ENCODE peak calls at places on chromosomes 6 and 20, in eight cellular contexts. One of them, this sample, is unnamed.

GRCh38 chr6:35173068-35174042 is 32.2 kb upstream of the TCP11 start:
- DNase-seq in H1: no peak
- DNase-seq in K562: no peak
- DNase-seq in sigmoid colon: no peak
- DNase-seq in tibial nerve: no peak
- DNase-seq in IMR-90: no peak
- DNase-seq in heart left ventricle: no peak
- DNase-seq in esophagus squamous epithelium: no peak
- DNase-seq in this sample: no peak

GRCh38 chr6:48183816-48184215 is 72.8 kb upstream of the PTCHD4 start:
- DNase-seq in H1: no peak
- DNase-seq in tibial nerve: no peak
- DNase-seq in K562: no peak
- DNase-seq in IMR-90: no peak
- DNase-seq in sigmoid colon: no peak
- DNase-seq in heart left ventricle: no peak
- DNase-seq in esophagus squamous epithelium: no peak
- DNase-seq in this sample: no peak

GRCh38 chr6:75135447-75135846 is 70.4 kb downstream of the COL12A1 start:
- DNase-seq in esophagus squamous epithelium: no peak
- DNase-seq in sigmoid colon: no peak
- DNase-seq in heart left ventricle: no peak
- DNase-seq in H1: no peak
- DNase-seq in IMR-90: no peak
- DNase-seq in tibial nerve: no peak
- DNase-seq in K562: no peak
- DNase-seq in this sample: no peak

GRCh38 chr6:54981647-54982046 is 135.1 kb downstream of the FAM83B start:
- DNase-seq in H1: no peak
- DNase-seq in tibial nerve: no peak
- DNase-seq in heart left ventricle: no peak
- DNase-seq in IMR-90: peak
- DNase-seq in K562: no peak
- DNase-seq in esophagus squamous epithelium: no peak
- DNase-seq in sigmoid colon: no peak
- DNase-seq in this sample: no peak

GRCh38 chr20:10074513-10074912 is 39.7 kb downstream of the ANKEF1 start:
- DNase-seq in tibial nerve: peak
- DNase-seq in sigmoid colon: no peak
- DNase-seq in heart left ventricle: no peak
- DNase-seq in esophagus squamous epithelium: no peak
- DNase-seq in H1: no peak
- DNase-seq in K562: no peak
- DNase-seq in IMR-90: peak
- DNase-seq in this sample: no peak

GRCh38 chr6:146246028-146246427 is 217.2 kb downstream of the GRM1 start:
- DNase-seq in K562: no peak
- DNase-seq in H1: no peak
- DNase-seq in IMR-90: no peak
- DNase-seq in esophagus squamous epithelium: no peak
- DNase-seq in sigmoid colon: no peak
- DNase-seq in heart left ventricle: no peak
- DNase-seq in tibial nerve: no peak
- DNase-seq in this sample: no peak

GRCh38 chr6:15444881-15445280 is 199.0 kb downstream of the JARID2 start:
- DNase-seq in K562: no peak
- DNase-seq in tibial nerve: no peak
- DNase-seq in H1: no peak
- DNase-seq in sigmoid colon: no peak
- DNase-seq in IMR-90: no peak
- DNase-seq in heart left ventricle: no peak
- DNase-seq in esophagus squamous epithelium: no peak
- DNase-seq in this sample: peak

GRCh38 chr6:158782432-158783166 is 36.6 kb downstream of the EZR start:
- DNase-seq in K562: no peak
- DNase-seq in sigmoid colon: no peak
- DNase-seq in esophagus squamous epithelium: no peak
- DNase-seq in tibial nerve: no peak
- DNase-seq in heart left ventricle: no peak
- DNase-seq in H1: no peak
- DNase-seq in IMR-90: no peak
- DNase-seq in this sample: no peak

GRCh38 chr6:144460224-144461095 is 175.3 kb downstream of the UTRN start:
- DNase-seq in H1: no peak
- DNase-seq in IMR-90: no peak
- DNase-seq in esophagus squamous epithelium: no peak
- DNase-seq in K562: no peak
- DNase-seq in heart left ventricle: no peak
- DNase-seq in sigmoid colon: no peak
- DNase-seq in tibial nerve: no peak
- DNase-seq in this sample: no peak

GRCh38 chr6:43788305-43788704 is 18.3 kb downstream of the VEGFA start:
- DNase-seq in heart left ventricle: no peak
- DNase-seq in IMR-90: no peak
- DNase-seq in K562: no peak
- DNase-seq in sigmoid colon: no peak
- DNase-seq in H1: no peak
- DNase-seq in tibial nerve: no peak
- DNase-seq in esophagus squamous epithelium: no peak
- DNase-seq in this sample: no peak

GRCh38 chr20:13736792-13737191 is 47.9 kb downstream of the ESF1 start:
- DNase-seq in IMR-90: peak
- DNase-seq in sigmoid colon: no peak
- DNase-seq in heart left ventricle: no peak
- DNase-seq in tibial nerve: no peak
- DNase-seq in H1: no peak
- DNase-seq in K562: no peak
- DNase-seq in esophagus squamous epithelium: no peak
- DNase-seq in this sample: no peak

GRCh38 chr6:169813969-169814368 is 62.5 kb downstream of the ERMARD start:
- DNase-seq in sigmoid colon: no peak
- DNase-seq in H1: no peak
- DNase-seq in K562: no peak
- DNase-seq in heart left ventricle: no peak
- DNase-seq in IMR-90: no peak
- DNase-seq in tibial nerve: no peak
- DNase-seq in esophagus squamous epithelium: no peak
- DNase-seq in this sample: no peak

GRCh38 chr20:22339091-22339881 is 245.1 kb downstream of the FOXA2 start:
- DNase-seq in K562: peak
- DNase-seq in heart left ventricle: no peak
- DNase-seq in sigmoid colon: no peak
- DNase-seq in H1: peak
- DNase-seq in tibial nerve: no peak
- DNase-seq in IMR-90: peak
- DNase-seq in esophagus squamous epithelium: no peak
- DNase-seq in this sample: peak

GRCh38 chr6:57174511-57174907 is 2.4 kb downstream of the BAG2 start:
- DNase-seq in tibial nerve: no peak
- DNase-seq in H1: no peak
- DNase-seq in heart left ventricle: no peak
- DNase-seq in IMR-90: no peak
- DNase-seq in esophagus squamous epithelium: no peak
- DNase-seq in sigmoid colon: no peak
- DNase-seq in K562: no peak
- DNase-seq in this sample: no peak

GRCh38 chr6:124741341-124741740 is 220.9 kb upstream of the RNF217 start:
- DNase-seq in sigmoid colon: no peak
- DNase-seq in heart left ventricle: no peak
- DNase-seq in tibial nerve: no peak
- DNase-seq in esophagus squamous epithelium: no peak
- DNase-seq in K562: no peak
- DNase-seq in H1: no peak
- DNase-seq in IMR-90: peak
- DNase-seq in this sample: no peak

GRCh38 chr20:50395258-50395729 is 114.9 kb upstream of the PTPN1 start:
- DNase-seq in H1: no peak
- DNase-seq in esophagus squamous epithelium: no peak
- DNase-seq in IMR-90: peak
- DNase-seq in K562: no peak
- DNase-seq in sigmoid colon: peak
- DNase-seq in tibial nerve: peak
- DNase-seq in heart left ventricle: peak
- DNase-seq in this sample: no peak

GRCh38 chr20:60049601-60050000 is 91.4 kb downstream of the CDH26 start:
- DNase-seq in tibial nerve: no peak
- DNase-seq in IMR-90: peak
- DNase-seq in K562: no peak
- DNase-seq in H1: no peak
- DNase-seq in esophagus squamous epithelium: no peak
- DNase-seq in sigmoid colon: no peak
- DNase-seq in heart left ventricle: no peak
- DNase-seq in this sample: no peak

GRCh38 chr6:50925548-50925947 is 106.9 kb downstream of the TFAP2B start:
- DNase-seq in H1: no peak
- DNase-seq in sigmoid colon: no peak
- DNase-seq in tibial nerve: no peak
- DNase-seq in K562: no peak
- DNase-seq in IMR-90: no peak
- DNase-seq in heart left ventricle: no peak
- DNase-seq in esophagus squamous epithelium: no peak
- DNase-seq in this sample: peak

GRCh38 chr6:168968228-168968627 is 285.4 kb downstream of the THBS2 start:
- DNase-seq in H1: no peak
- DNase-seq in heart left ventricle: no peak
- DNase-seq in sigmoid colon: peak
- DNase-seq in K562: peak
- DNase-seq in esophagus squamous epithelium: no peak
- DNase-seq in IMR-90: peak
- DNase-seq in tibial nerve: peak
- DNase-seq in this sample: no peak

GRCh38 chr20:44646641-44647274 is 4.7 kb downstream of the ADA start:
- DNase-seq in tibial nerve: no peak
- DNase-seq in sigmoid colon: no peak
- DNase-seq in IMR-90: peak
- DNase-seq in esophagus squamous epithelium: no peak
- DNase-seq in H1: no peak
- DNase-seq in heart left ventricle: no peak
- DNase-seq in K562: no peak
- DNase-seq in this sample: no peak

GRCh38 chr20:44648068-44648467 is 3.4 kb downstream of the ADA start:
- DNase-seq in IMR-90: no peak
- DNase-seq in sigmoid colon: no peak
- DNase-seq in esophagus squamous epithelium: no peak
- DNase-seq in heart left ventricle: no peak
- DNase-seq in H1: no peak
- DNase-seq in K562: no peak
- DNase-seq in tibial nerve: no peak
- DNase-seq in this sample: no peak

GRCh38 chr20:44643596-44644383 is 7.7 kb downstream of the ADA start:
- DNase-seq in H1: peak
- DNase-seq in IMR-90: peak
- DNase-seq in K562: no peak
- DNase-seq in sigmoid colon: peak
- DNase-seq in heart left ventricle: peak
- DNase-seq in tibial nerve: no peak
- DNase-seq in esophagus squamous epithelium: no peak
- DNase-seq in this sample: no peak

GRCh38 chr20:44644384-44645131 is 6.9 kb downstream of the ADA start:
- DNase-seq in K562: no peak
- DNase-seq in IMR-90: no peak
- DNase-seq in tibial nerve: no peak
- DNase-seq in H1: no peak
- DNase-seq in esophagus squamous epithelium: no peak
- DNase-seq in sigmoid colon: no peak
- DNase-seq in heart left ventricle: no peak
- DNase-seq in this sample: no peak

GRCh38 chr20:44646023-44646640 is 5.4 kb downstream of the ADA start:
- DNase-seq in K562: no peak
- DNase-seq in esophagus squamous epithelium: no peak
- DNase-seq in IMR-90: peak
- DNase-seq in sigmoid colon: no peak
- DNase-seq in tibial nerve: no peak
- DNase-seq in heart left ventricle: no peak
- DNase-seq in H1: no peak
- DNase-seq in this sample: no peak
- TF ChIP-seq POLR2A in K562: no peak
- TF ChIP-seq POLR2A in esophagus squamous epithelium: no peak
- TF ChIP-seq POLR2A in IMR-90: no peak
- TF ChIP-seq POLR2A in sigmoid colon: no peak
- TF ChIP-seq POLR2A in tibial nerve: no peak
- TF ChIP-seq POLR2A in heart left ventricle: no peak
- TF ChIP-seq POLR2A in H1: no peak
- TF ChIP-seq POLR2A in this sample: no peak

DNA sequence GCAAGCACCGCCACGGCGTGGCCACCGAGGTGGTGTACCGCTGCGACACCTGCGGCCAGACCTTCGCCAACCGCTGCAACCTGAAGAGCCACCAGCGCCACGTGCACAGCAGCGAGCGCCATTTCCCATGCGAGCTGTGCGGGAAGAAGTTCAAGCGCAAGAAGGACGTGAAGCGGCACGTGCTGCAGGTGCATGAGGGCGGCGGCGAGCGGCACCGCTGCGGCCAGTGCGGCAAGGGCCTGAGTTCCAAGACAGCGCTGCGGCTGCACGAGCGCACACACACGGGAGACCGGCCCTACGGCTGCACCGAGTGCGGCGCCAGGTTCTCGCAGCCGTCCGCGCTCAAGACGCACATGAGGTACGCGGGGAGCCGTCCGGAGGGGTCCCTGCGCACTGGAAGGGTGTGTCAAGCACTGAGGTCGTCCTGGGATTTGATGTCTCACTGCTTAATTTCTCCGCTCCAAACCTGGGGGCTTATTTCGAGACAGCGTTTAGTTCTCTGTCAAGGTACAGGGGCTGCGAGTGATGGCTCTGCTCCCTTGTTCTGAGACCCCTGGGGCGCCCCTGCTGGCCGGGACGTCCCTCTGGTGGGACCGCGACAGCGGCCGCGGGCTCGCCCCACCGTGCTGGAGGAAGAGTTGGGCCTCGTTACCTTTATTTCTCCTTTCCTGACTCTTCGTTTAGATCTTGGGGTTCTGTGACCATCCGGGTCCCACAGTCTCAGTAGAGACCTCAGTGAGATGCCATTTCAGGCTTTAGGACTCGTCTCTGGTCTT is 3.6 kb downstream of the GZF1 start:
- DNase-seq in K562: no peak
- DNase-seq in H1: no peak
- DNase-seq in IMR-90: no peak
- DNase-seq in sigmoid colon: no peak
- DNase-seq in tibial nerve: no peak
- DNase-seq in esophagus squamous epithelium: no peak
- DNase-seq in heart left ventricle: no peak
- DNase-seq in this sample: no peak
- TF ChIP-seq POLR2A in K562: no peak
- TF ChIP-seq POLR2A in H1: no peak
- TF ChIP-seq POLR2A in IMR-90: peak
- TF ChIP-seq POLR2A in sigmoid colon: no peak
- TF ChIP-seq POLR2A in tibial nerve: no peak
- TF ChIP-seq POLR2A in esophagus squamous epithelium: no peak
- TF ChIP-seq POLR2A in heart left ventricle: no peak
- TF ChIP-seq POLR2A in this sample: no peak

GRCh38 chr6:159969204-159969912 is 476 bp downstream of the IGF2R start:
- DNase-seq in K562: no peak
- DNase-seq in esophagus squamous epithelium: no peak
- DNase-seq in sigmoid colon: peak
- DNase-seq in tibial nerve: no peak
- DNase-seq in IMR-90: peak
- DNase-seq in H1: peak
- DNase-seq in heart left ventricle: peak
- DNase-seq in this sample: peak
- TF ChIP-seq POLR2A in K562: no peak
- TF ChIP-seq POLR2A in esophagus squamous epithelium: no peak
- TF ChIP-seq POLR2A in sigmoid colon: no peak
- TF ChIP-seq POLR2A in tibial nerve: no peak
- TF ChIP-seq POLR2A in IMR-90: no peak
- TF ChIP-seq POLR2A in H1: no peak
- TF ChIP-seq POLR2A in heart left ventricle: no peak
- TF ChIP-seq POLR2A in this sample: no peak

GRCh38 chr20:17570347-17571152 is 675 bp downstream of the DSTN start:
- DNase-seq in tibial nerve: peak
- DNase-seq in IMR-90: peak
- DNase-seq in H1: peak
- DNase-seq in K562: peak
- DNase-seq in esophagus squamous epithelium: no peak
- DNase-seq in heart left ventricle: peak
- DNase-seq in sigmoid colon: peak
- DNase-seq in this sample: peak
- TF ChIP-seq POLR2A in tibial nerve: no peak
- TF ChIP-seq POLR2A in IMR-90: no peak
- TF ChIP-seq POLR2A in H1: no peak
- TF ChIP-seq POLR2A in K562: no peak
- TF ChIP-seq POLR2A in esophagus squamous epithelium: no peak
- TF ChIP-seq POLR2A in heart left ventricle: no peak
- TF ChIP-seq POLR2A in sigmoid colon: no peak
- TF ChIP-seq POLR2A in this sample: no peak

This sample was measured in erythroblast.